ENCODE peak calls at places on chromosome 4, in five cellular contexts. W is C1 segment of cervical spinal cord; V is stimulated activated CD4-positive, alpha-beta T cell treated with anti-CD3 and anti-CD28 coated beads, Interleukin-1b, Interleukin-23, amount 100 ng/mL, for 24 hours; F is Kasumi-1; U is right cardiac atrium. Z is an unnamed sample.

GRCh38 chr4:153655928-153656327 is 28.2 kb upstream of the TLR2 start:
- DNase-seq in F (no peak), V (no peak), U (peak), W (peak), Z (no peak)

GRCh38 chr4:39996811-39997210 is 19.1 kb upstream of the PDS5A start:
- DNase-seq in V (no peak), W (no peak), F (no peak), U (no peak), Z (no peak)

GRCh38 chr4:149176019-149176418 is 639.6 kb downstream of the IQCM start:
- DNase-seq in W (no peak), F (no peak), V (no peak), U (no peak), Z (no peak)

GRCh38 chr4:36392049-36392448 is 110.6 kb downstream of the DTHD1 start:
- DNase-seq in U (no peak), F (no peak), W (no peak), V (no peak), Z (no peak)

GRCh38 chr4:2482693-2483092 is 13.8 kb downstream of the RNF4 start:
- DNase-seq in W (no peak), U (peak), F (no peak), V (no peak), Z (peak)

GRCh38 chr4:98688416-98689290 is 30.2 kb upstream of the TSPAN5 start:
- DNase-seq in W (no peak), U (no peak), F (no peak), V (no peak), Z (no peak)

GRCh38 chr4:52838729-52839722 is 23.1 kb upstream of the RASL11B start:
- DNase-seq in V (no peak), F (no peak), U (no peak), W (no peak), Z (peak)

GRCh38 chr4:121182296-121182695 is 18.2 kb upstream of the TNIP3 start:
- DNase-seq in V (no peak), W (no peak), F (peak), U (no peak), Z (no peak)

GRCh38 chr4:8916914-8917305 is 45.3 kb upstream of the HMX1 start:
- DNase-seq in U (no peak), V (no peak), W (no peak), F (no peak), Z (no peak)

GRCh38 chr4:45475490-45475889 is 648.4 kb downstream of the GABRG1 start:
- DNase-seq in V (no peak), W (no peak), U (no peak), F (peak), Z (no peak)

GRCh38 chr4:88533088-88533790 is 9.7 kb upstream of the PYURF start:
- DNase-seq in V (no peak), W (no peak), F (no peak), U (no peak), Z (no peak)

GRCh38 chr4:138645289-138645688 is 370.3 kb upstream of the NOCT start:
- DNase-seq in U (no peak), W (no peak), F (no peak), V (no peak), Z (no peak)

GRCh38 chr4:128979934-128980333 is 113.4 kb downstream of the SCLT1 start:
- DNase-seq in U (no peak), V (no peak), W (no peak), F (no peak), Z (no peak)

GRCh38 chr4:122762520-122762919 is 30.0 kb downstream of the BBS12 start:
- DNase-seq in F (peak), W (no peak), V (no peak), U (no peak), Z (no peak)

GRCh38 chr4:183504930-183505555 is at the start of gene ING2:
- DNase-seq in W (no peak), F (peak), U (no peak), V (peak), Z (peak)

Z was measured in testis.